ENCODE peak calls at places on chromosomes 1 and 21, in ten cellular contexts. M, R, T, Q, H, X, D, W, S and P are unnamed samples.

GRCh38 chr1:241701483-241702290 is 49.6 kb downstream of the WDR64 start:
- DNase-seq in M (no peak), R (no peak), T (no peak), Q (no peak), H (no peak), X (no peak), D (no peak), W (peak; percentile 51), S (no peak), P (peak; percentile 12)

GRCh38 chr21:46180778-46181391 is 3.4 kb downstream of the SPATC1L start:
- DNase-seq in M (no peak), R (no peak), T (no peak), Q (no peak), H (no peak), X (no peak), D (no peak), W (no peak), S (no peak), P (no peak)

GRCh38 chr1:6051423-6051822 is 5.7 kb downstream of the KCNAB2 start:
- DNase-seq in M (no peak), R (no peak), T (no peak), Q (no peak), H (no peak), X (no peak), D (no peak), W (no peak), S (no peak), P (no peak)

GRCh38 chr1:97190326-97190725 is 468.7 kb downstream of the PTBP2 start:
- DNase-seq in M (no peak), R (peak; percentile 43), T (no peak), Q (peak; percentile 13), H (no peak), X (no peak), D (peak; percentile 57), W (no peak), S (peak; percentile 56), P (peak; percentile 14)

GRCh38 chr1:116477428-116477827 is 93.4 kb downstream of the CD58 start:
- DNase-seq in M (no peak), R (no peak), T (no peak), Q (no peak), H (no peak), X (no peak), D (no peak), W (no peak), S (peak; percentile 24), P (no peak)

GRCh38 chr21:22791376-22791775 is 1793.2 kb downstream of the NCAM2 start:
- DNase-seq in M (no peak), R (no peak), T (no peak), Q (no peak), H (no peak), X (no peak), D (no peak), W (no peak), S (no peak), P (no peak)

GRCh38 chr1:6998267-6998666 is 213.0 kb downstream of the CAMTA1 start:
- DNase-seq in M (no peak), R (peak; percentile 15), T (no peak), Q (no peak), H (no peak), X (no peak), D (no peak), W (no peak), S (no peak), P (no peak)

GRCh38 chr1:3676581-3677410 is 24.5 kb downstream of the TP73 start:
- DNase-seq in M (no peak), R (no peak), T (peak; percentile 61), Q (no peak), H (no peak), X (no peak), D (no peak), W (no peak), S (no peak), P (no peak)

GRCh38 chr1:55317673-55318072 is 102.5 kb upstream of the USP24 start:
- DNase-seq in M (no peak), R (no peak), T (no peak), Q (no peak), H (no peak), X (no peak), D (no peak), W (no peak), S (no peak), P (no peak)

GRCh38 chr1:33081554-33082305 is 777 bp downstream of the AZIN2 start:
- DNase-seq in M (no peak), R (no peak), T (no peak), Q (no peak), H (no peak), X (no peak), D (no peak), W (no peak), S (no peak), P (no peak)

GRCh38 chr1:178509608-178510007 is 3.3 kb upstream of the TEX35 start:
- DNase-seq in M (no peak), R (no peak), T (no peak), Q (no peak), H (no peak), X (no peak), D (no peak), W (no peak), S (no peak), P (no peak)

GRCh38 chr1:87344231-87344630 is 15.6 kb downstream of the LMO4 start:
- DNase-seq in M (no peak), R (no peak), T (no peak), Q (no peak), H (no peak), X (no peak), D (no peak), W (no peak), S (no peak), P (no peak)

GRCh38 chr1:160284782-160285344 is at the start of gene PEX19:
- DNase-seq in M (peak; percentile 89), R (peak; percentile 88), T (peak; percentile 94), Q (peak; percentile 94), H (peak; percentile 95), X (peak; percentile 90), D (peak; percentile 91), W (peak; percentile 86), S (peak; percentile 96), P (peak; percentile 96)

GRCh38 chr1:102190429-102190828 is 193.7 kb upstream of the OLFM3 start:
- DNase-seq in M (no peak), R (no peak), T (no peak), Q (no peak), H (no peak), X (no peak), D (no peak), W (no peak), S (no peak), P (no peak)

GRCh38 chr1:11316701-11317100 is 43.7 kb downstream of the UBIAD1 start:
- DNase-seq in M (no peak), R (peak; percentile 8), T (no peak), Q (no peak), H (no peak), X (no peak), D (no peak), W (peak; percentile 6), S (peak; percentile 46), P (no peak)

GRCh38 chr1:13808729-13809131 is 108.7 kb downstream of the PRDM2 start:
- DNase-seq in M (peak; percentile 20), R (peak; percentile 11), T (peak; percentile 20), Q (peak; percentile 22), H (no peak), X (no peak), D (peak; percentile 43), W (peak; percentile 31), S (peak; percentile 54), P (peak; percentile 57)

GRCh38 chr21:33115586-33116541 is 45.9 kb downstream of the OLIG1 start:
- DNase-seq in M (no peak), R (no peak), T (no peak), Q (no peak), H (peak; percentile 75), X (peak; percentile 80), D (no peak), W (no peak), S (no peak), P (no peak)

GRCh38 chr1:243409284-243409683 is 153.4 kb downstream of the SDCCAG8 start:
- DNase-seq in M (no peak), R (peak; percentile 24), T (no peak), Q (no peak), H (no peak), X (no peak), D (no peak), W (no peak), S (no peak), P (peak; percentile 5)

GRCh38 chr21:46661211-46661625 is 25.7 kb downstream of the PRMT2 start:
- DNase-seq in M (peak; percentile 54), R (peak; percentile 39), T (no peak), Q (peak; percentile 79), H (peak; percentile 62), X (no peak), D (peak; percentile 78), W (peak; percentile 63), S (peak; percentile 89), P (peak; percentile 86)

GRCh38 chr1:207818971-207819451 is 67.2 kb downstream of the CD46 start:
- DNase-seq in M (no peak), R (peak; percentile 72), T (no peak), Q (peak; percentile 81), H (no peak), X (no peak), D (peak; percentile 75), W (no peak), S (peak; percentile 54), P (peak; percentile 75)

GRCh38 chr1:14429577-14429976 is 168.9 kb upstream of the KAZN start:
- DNase-seq in M (no peak), R (no peak), T (no peak), Q (no peak), H (no peak), X (no peak), D (no peak), W (no peak), S (no peak), P (no peak)

GRCh38 chr1:32683397-32683796 is 19.2 kb downstream of the SYNC start:
- DNase-seq in M (no peak), R (no peak), T (no peak), Q (no peak), H (no peak), X (no peak), D (no peak), W (no peak), S (no peak), P (no peak)

GRCh38 chr1:3453891-3454810 is at the start of gene ARHGEF16:
- DNase-seq in M (no peak), R (peak; percentile 23), T (peak; percentile 49), Q (peak; percentile 59), H (peak; percentile 33), X (no peak), D (peak; percentile 57), W (no peak), S (peak; percentile 34), P (peak; percentile 17)